ENCODE peak calls at places on chromosomes 11 and 22, in ten cellular contexts. H is NB4; K is GM12878; U is non-pigmented ciliary epithelial cell; S is HT1080; A is omental fat pad; P is hypothalamus; Y is CD4-positive, alpha-beta T cell; E is AG04450; I is T1000. M is an unnamed sample.

GRCh38 chr11:114298701-114299090 is 2.5 kb downstream of the NNMT start:
- DNase-seq in I (no peak), H (no peak), Y (no peak), U (no peak), A (no peak), K (no peak), P (no peak), S (no peak), E (no peak), M (no peak)

GRCh38 chr22:21947040-21948014 is 5.3 kb downstream of the PPM1F start:
- DNase-seq in H (peak), Y (no peak), E (peak), P (no peak), K (no peak), U (peak), I (no peak), A (no peak), S (peak), M (no peak)

GRCh38 chr22:41263704-41264103 is 22.3 kb downstream of the RANGAP1 start:
- DNase-seq in Y (no peak), K (no peak), U (no peak), A (no peak), H (no peak), P (no peak), I (no peak), E (no peak), S (no peak), M (no peak)

GRCh38 chr11:17683378-17684161 is 35.8 kb upstream of the MYOD1 start:
- DNase-seq in Y (no peak), H (peak), E (peak), S (peak), A (no peak), P (no peak), U (peak), I (peak), K (no peak), M (no peak)

GRCh38 chr11:119832536-119832935 is 103.5 kb upstream of the NECTIN1 start:
- DNase-seq in S (no peak), K (no peak), P (no peak), I (no peak), E (no peak), A (no peak), H (no peak), U (peak), Y (no peak), M (no peak)

GRCh38 chr11:35190804-35191348 is 51.9 kb downstream of the CD44 start:
- DNase-seq in S (no peak), U (no peak), H (peak), A (no peak), E (peak), Y (no peak), K (no peak), I (no peak), P (no peak), M (no peak)

GRCh38 chr11:124657922-124658321 is 15.6 kb downstream of the SIAE start:
- DNase-seq in I (no peak), A (no peak), S (no peak), Y (no peak), H (no peak), K (no peak), U (no peak), P (no peak), E (no peak), M (no peak)

GRCh38 chr11:60970369-60970774 is 1.1 kb upstream of the CD6 start:
- DNase-seq in S (peak), P (no peak), K (no peak), E (no peak), A (no peak), U (no peak), H (peak), Y (peak), I (no peak), M (no peak)

GRCh38 chr11:58621586-58622262 is 741 bp upstream of the CNTF start:
- DNase-seq in E (no peak), K (no peak), I (no peak), S (no peak), U (no peak), H (no peak), P (no peak), Y (no peak), A (no peak), M (no peak)

GRCh38 chr11:88363566-88364169 is 26.1 kb upstream of the CTSC start:
- DNase-seq in Y (no peak), U (no peak), P (no peak), S (peak), K (no peak), I (no peak), E (no peak), A (no peak), H (peak), M (no peak)

GRCh38 chr22:43077121-43077877 is 11.9 kb downstream of the TTLL1 start:
- DNase-seq in K (no peak), E (no peak), S (no peak), A (no peak), P (no peak), H (no peak), I (no peak), U (no peak), Y (no peak), M (peak)

GRCh38 chr11:2518112-2518982 is 73.5 kb downstream of the KCNQ1 start:
- DNase-seq in Y (no peak), E (no peak), U (no peak), S (no peak), K (no peak), I (no peak), H (no peak), A (peak), P (no peak), M (no peak)

GRCh38 chr22:23675502-23676415 is 15.1 kb upstream of the RGL4 start:
- DNase-seq in S (peak), Y (no peak), K (no peak), E (no peak), P (no peak), A (no peak), U (no peak), H (no peak), I (no peak), M (no peak)

GRCh38 chr11:61173456-61173855 is 12.2 kb upstream of the VPS37C start:
- DNase-seq in H (peak), K (no peak), S (peak), A (no peak), I (no peak), E (no peak), P (no peak), Y (no peak), U (no peak), M (no peak)

M was measured in frontal cortex.